ENCODE peak calls at places on chromosomes 13 and 19, in nine cellular contexts. G, Z, I, R, F, P, M, U and K are unnamed samples.

GRCh38 chr19:43224855-43225253 is 19.4 kb upstream of the PSG4 start:
- DNase-seq in G (no peak), Z (no peak), I (no peak), R (no peak), F (no peak), P (no peak), M (no peak), U (no peak), K (no peak)

GRCh38 chr19:19457691-19458090 is 52.2 kb downstream of the GATAD2A start:
- DNase-seq in G (no peak), Z (no peak), I (no peak), R (no peak), F (no peak), P (no peak), M (no peak), U (no peak), K (no peak)

GRCh38 chr13:50224534-50224933 is 209.3 kb downstream of the KCNRG start:
- DNase-seq in G (no peak), Z (peak), I (no peak), R (no peak), F (no peak), P (no peak), M (no peak), U (no peak), K (no peak)

GRCh38 chr13:111005808-111006494 is 91.1 kb upstream of the ANKRD10 start:
- DNase-seq in G (no peak), Z (peak), I (no peak), R (peak), F (no peak), P (no peak), M (no peak), U (no peak), K (no peak)

GRCh38 chr13:51816604-51817254 is 12.8 kb upstream of the DHRS12 start:
- DNase-seq in G (no peak), Z (no peak), I (no peak), R (no peak), F (no peak), P (no peak), M (no peak), U (no peak), K (no peak)

GRCh38 chr13:33367931-33368330 is 82.4 kb upstream of the STARD13 start:
- DNase-seq in G (peak), Z (no peak), I (no peak), R (no peak), F (no peak), P (no peak), M (no peak), U (no peak), K (no peak)

GRCh38 chr19:47544075-47544474 is 28.9 kb downstream of the ZNF541 start:
- DNase-seq in G (no peak), Z (no peak), I (no peak), R (no peak), F (no peak), P (no peak), M (no peak), U (no peak), K (no peak)

GRCh38 chr19:47729468-47729798 is 15.9 kb upstream of the NOP53 start:
- DNase-seq in G (peak), Z (peak), I (no peak), R (no peak), F (no peak), P (no peak), M (no peak), U (peak), K (no peak)

GRCh38 chr19:1250374-1251232 is 2.2 kb downstream of the MIDN start:
- DNase-seq in G (no peak), Z (peak), I (peak), R (peak), F (no peak), P (no peak), M (peak), U (no peak), K (no peak)

GRCh38 chr13:98500963-98501421 is 75.9 kb downstream of the STK24 start:
- DNase-seq in G (no peak), Z (no peak), I (no peak), R (no peak), F (no peak), P (no peak), M (no peak), U (no peak), K (no peak)

GRCh38 chr13:23020246-23020843 is 160.4 kb upstream of the SGCG start:
- DNase-seq in G (peak), Z (peak), I (peak), R (peak), F (no peak), P (no peak), M (peak), U (peak), K (peak)

GRCh38 chr19:18204394-18205179 is 745 bp upstream of the RAB3A start:
- DNase-seq in G (peak), Z (no peak), I (peak), R (no peak), F (no peak), P (no peak), M (peak), U (no peak), K (no peak)

GRCh38 chr19:10417598-10418280 is 2.6 kb upstream of the PDE4A start:
- DNase-seq in G (no peak), Z (no peak), I (peak), R (no peak), F (no peak), P (no peak), M (no peak), U (no peak), K (no peak)

GRCh38 chr13:46607768-46608553 is 55.0 kb downstream of the LRCH1 start:
- DNase-seq in G (no peak), Z (no peak), I (peak), R (no peak), F (no peak), P (no peak), M (no peak), U (peak), K (no peak)

GRCh38 chr13:113907637-113908617 is 44.1 kb upstream of the GAS6 start:
- DNase-seq in G (peak), Z (peak), I (no peak), R (no peak), F (peak), P (no peak), M (no peak), U (no peak), K (peak)

GRCh38 chr13:110055089-110055488 is 251.9 kb downstream of the COL4A1 start:
- DNase-seq in G (no peak), Z (peak), I (no peak), R (no peak), F (no peak), P (no peak), M (no peak), U (no peak), K (no peak)

GRCh38 chr13:25286308-25286968 is 850 bp downstream of the MTMR6 start:
- DNase-seq in G (peak), Z (peak), I (peak), R (peak), F (no peak), P (no peak), M (peak), U (peak), K (no peak)

GRCh38 chr13:77918391-77919261 is at the start of gene EDNRB:
- DNase-seq in G (no peak), Z (peak), I (peak), R (peak), F (no peak), P (no peak), M (no peak), U (no peak), K (no peak)

GRCh38 chr13:44300895-44301638 is 72.6 kb upstream of the SERP2 start:
- DNase-seq in G (no peak), Z (peak), I (no peak), R (no peak), F (no peak), P (no peak), M (no peak), U (peak), K (peak)

GRCh38 chr13:49409008-49409407 is 34.9 kb downstream of the CAB39L start:
- DNase-seq in G (no peak), Z (no peak), I (no peak), R (no peak), F (no peak), P (no peak), M (no peak), U (no peak), K (no peak)

GRCh38 chr13:113897161-113897560 is 33.3 kb upstream of the GAS6 start:
- DNase-seq in G (no peak), Z (peak), I (no peak), R (no peak), F (peak), P (no peak), M (no peak), U (peak), K (peak)

GRCh38 chr19:47124937-47125668 is 5.5 kb upstream of the SAE1 start:
- DNase-seq in G (peak), Z (peak), I (no peak), R (peak), F (no peak), P (no peak), M (no peak), U (peak), K (no peak)

GRCh38 chr19:13417054-13417453 is 89.2 kb downstream of the CACNA1A start:
- DNase-seq in G (no peak), Z (no peak), I (no peak), R (peak), F (no peak), P (no peak), M (no peak), U (no peak), K (no peak)

GRCh38 chr13:42575938-42576337 is 2.0 kb downstream of the TNFSF11 start:
- DNase-seq in G (no peak), Z (no peak), I (no peak), R (no peak), F (no peak), P (no peak), M (no peak), U (no peak), K (no peak)

GRCh38 chr13:108276060-108276459 is 6.5 kb downstream of the TNFSF13B start:
- DNase-seq in G (no peak), Z (no peak), I (no peak), R (peak), F (no peak), P (no peak), M (no peak), U (no peak), K (no peak)

GRCh38 chr13:43787518-43787891 is 733 bp upstream of the ENOX1 start:
- DNase-seq in G (no peak), Z (no peak), I (no peak), R (no peak), F (no peak), P (no peak), M (no peak), U (no peak), K (no peak)